ENCODE peak calls at places on chromosomes 2 and 18, in eight cellular contexts. J, E, S, T, D, H, G and O are unnamed samples. For H3K4me1, the result is how much of the 10 kb centered on the place peaks cover.

GRCh38 chr18:6557470-6558245 is 142.9 kb upstream of the L3MBTL4 start:
- DNase-seq in J (no peak), E (no peak), S (no peak), T (peak), D (peak), H (peak), G (no peak), O (no peak)

GRCh38 chr2:1585635-1586034 is 158.7 kb downstream of the PXDN start:
- DNase-seq in J (no peak), E (no peak), S (no peak), T (no peak), D (no peak), H (no peak), G (no peak), O (no peak)

GRCh38 chr2:160224060-160224459 is 24.0 kb upstream of the ITGB6 start:
- DNase-seq in J (peak), E (peak), S (peak), T (no peak), D (no peak), H (no peak), G (peak), O (no peak)

GRCh38 chr18:26618130-26618529 is 69.8 kb upstream of the KCTD1 start:
- DNase-seq in J (no peak), E (no peak), S (no peak), T (no peak), D (no peak), H (no peak), G (no peak), O (no peak)

GRCh38 chr2:135755573-135755972 is 13.9 kb downstream of the UBXN4 start:
- DNase-seq in J (no peak), E (no peak), S (no peak), T (no peak), D (no peak), H (no peak), G (no peak), O (no peak)

GRCh38 chr2:127082974-127083373 is 24.0 kb downstream of the BIN1 start:
- DNase-seq in J (no peak), E (no peak), S (peak), T (no peak), D (no peak), H (no peak), G (no peak), O (no peak)

GRCh38 chr2:177344316-177344715 is 48.3 kb upstream of the AGPS start:
- DNase-seq in J (no peak), E (peak), S (no peak), T (no peak), D (no peak), H (no peak), G (no peak), O (no peak)

GRCh38 chr18:74698881-74699280 is 101.2 kb downstream of the ZNF407 start:
- DNase-seq in J (no peak), E (no peak), S (no peak), T (no peak), D (no peak), H (no peak), G (no peak), O (no peak)

GRCh38 chr2:12035956-12036639 is 289.7 kb downstream of the LPIN1 start:
- DNase-seq in J (no peak), E (no peak), S (no peak), T (no peak), D (no peak), H (no peak), G (no peak), O (no peak)

GRCh38 chr2:100903534-100904258 is 83.8 kb downstream of the NPAS2 start:
- DNase-seq in J (no peak), E (peak), S (peak), T (peak), D (no peak), H (peak), G (no peak), O (no peak)

GRCh38 chr2:86769838-86770237 is 20.9 kb downstream of the CD8A start:
- DNase-seq in J (no peak), E (no peak), S (no peak), T (no peak), D (no peak), H (no peak), G (no peak), O (no peak)

GRCh38 chr2:219175486-219175885 is 1.2 kb downstream of the CNPPD1 start:
- DNase-seq in J (no peak), E (no peak), S (no peak), T (no peak), D (no peak), H (no peak), G (no peak), O (no peak)
- H3K4me1 ChIP-seq in J (under half), E (under half), S (under half), T (under half), D (under half), H (under half), G (under half), O (under half)

GRCh38 chr2:109324859-109325258 is 195.9 kb downstream of the SH3RF3 start:
- DNase-seq in J (no peak), E (peak), S (peak), T (no peak), D (no peak), H (no peak), G (no peak), O (no peak)
- TF ChIP-seq EZH2phosphoT487 in J (no peak), E (no peak), S (peak), T (no peak), D (no peak), H (no peak), G (no peak), O (no peak)

GRCh38 chr2:41943176-41943575 is 104.6 kb upstream of the PKDCC start:
- DNase-seq in J (no peak), E (no peak), S (no peak), T (no peak), D (no peak), H (no peak), G (no peak), O (no peak)
- H3K4me1 ChIP-seq in J (under half), E (under half), S (under half), T (under half), D (under half), H (half or more), G (under half), O (under half)

GRCh38 chr18:48453330-48454063 is 44.3 kb upstream of the ZBTB7C start:
- DNase-seq in J (no peak), E (peak), S (no peak), T (no peak), D (no peak), H (no peak), G (no peak), O (no peak)
- TF ChIP-seq EZH2phosphoT487 in J (no peak), E (no peak), S (no peak), T (no peak), D (no peak), H (no peak), G (no peak), O (no peak)

GRCh38 chr18:58934356-58934755 is 69.7 kb downstream of the ZNF532 start:
- DNase-seq in J (no peak), E (no peak), S (no peak), T (no peak), D (no peak), H (no peak), G (no peak), O (no peak)

GRCh38 chr18:58929206-58929605 is 64.5 kb downstream of the ZNF532 start:
- DNase-seq in J (no peak), E (no peak), S (no peak), T (no peak), D (no peak), H (no peak), G (no peak), O (no peak)

GRCh38 chr18:58937204-58937603 is 72.5 kb downstream of the ZNF532 start:
- DNase-seq in J (no peak), E (no peak), S (peak), T (no peak), D (no peak), H (no peak), G (no peak), O (no peak)

GRCh38 chr18:58937913-58938312 is 73.2 kb downstream of the ZNF532 start:
- DNase-seq in J (no peak), E (no peak), S (peak), T (no peak), D (no peak), H (no peak), G (no peak), O (no peak)

GRCh38 chr18:58934933-58935577 is 70.4 kb downstream of the ZNF532 start:
- DNase-seq in J (no peak), E (no peak), S (no peak), T (no peak), D (no peak), H (no peak), G (no peak), O (no peak)
- H3K4me1 ChIP-seq in J (under half), E (under half), S (under half), T (under half), D (under half), H (under half), G (under half), O (under half)

GRCh38 chr2:46812381-46813024 is 103.1 kb downstream of the MCFD2 start:
- DNase-seq in J (no peak), E (peak), S (peak), T (no peak), D (peak), H (peak), G (no peak), O (no peak)
- TF ChIP-seq EZH2phosphoT487 in J (no peak), E (no peak), S (no peak), T (no peak), D (no peak), H (no peak), G (no peak), O (no peak)